ENCODE peak calls at places on chromosomes 13 and 19, in seven cellular contexts. One of them, this sample, is unnamed. For H3K4me1 and H3K9me3, the result is how much of the 10 kb centered on the place peaks cover.

GRCh38 chr19:27860309-27860934 is 1352.5 kb downstream of the UQCRFS1 start:
- DNase-seq in HepG2: no peak
- DNase-seq in PC-9: no peak
- DNase-seq in body of pancreas: no peak
- DNase-seq in uterus: no peak
- DNase-seq in tibial nerve: no peak
- DNase-seq in tibial artery: no peak
- DNase-seq in this sample: no peak

GRCh38 chr19:34308381-34309367 is 54.3 kb downstream of the GARRE1 start:
- DNase-seq in uterus: no peak
- DNase-seq in tibial nerve: no peak
- DNase-seq in PC-9: no peak
- DNase-seq in tibial artery: no peak
- DNase-seq in HepG2: no peak
- DNase-seq in body of pancreas: no peak
- DNase-seq in this sample: no peak

GRCh38 chr19:45103200-45103624 is 10.2 kb downstream of the PPP1R37 start:
- DNase-seq in body of pancreas: peak
- DNase-seq in HepG2: no peak
- DNase-seq in PC-9: no peak
- DNase-seq in tibial artery: no peak
- DNase-seq in tibial nerve: no peak
- DNase-seq in uterus: no peak
- DNase-seq in this sample: no peak

GRCh38 chr13:33125821-33126570 is 109.8 kb downstream of the KL start:
- DNase-seq in tibial nerve: peak
- DNase-seq in tibial artery: peak
- DNase-seq in HepG2: peak
- DNase-seq in body of pancreas: peak
- DNase-seq in uterus: peak
- DNase-seq in PC-9: peak
- DNase-seq in this sample: peak

GRCh38 chr19:2734589-2735288 is 5.1 kb downstream of the SLC39A3 start:
- DNase-seq in PC-9: no peak
- DNase-seq in body of pancreas: no peak
- DNase-seq in tibial artery: no peak
- DNase-seq in HepG2: no peak
- DNase-seq in uterus: no peak
- DNase-seq in tibial nerve: no peak
- DNase-seq in this sample: no peak

GRCh38 chr19:53898680-53899341 is 10.3 kb upstream of the CACNG7 start:
- DNase-seq in HepG2: no peak
- DNase-seq in tibial nerve: no peak
- DNase-seq in PC-9: no peak
- DNase-seq in tibial artery: no peak
- DNase-seq in uterus: no peak
- DNase-seq in body of pancreas: no peak
- DNase-seq in this sample: peak

GRCh38 chr19:49534632-49535385 is 7.0 kb downstream of the RCN3 start:
- DNase-seq in tibial artery: no peak
- DNase-seq in uterus: no peak
- DNase-seq in tibial nerve: no peak
- DNase-seq in HepG2: no peak
- DNase-seq in body of pancreas: no peak
- DNase-seq in PC-9: no peak
- DNase-seq in this sample: no peak

GRCh38 chr13:50208826-50209335 is 193.6 kb downstream of the KCNRG start:
- DNase-seq in HepG2: peak
- DNase-seq in body of pancreas: peak
- DNase-seq in tibial nerve: peak
- DNase-seq in PC-9: peak
- DNase-seq in tibial artery: peak
- DNase-seq in uterus: peak
- DNase-seq in this sample: no peak

GRCh38 chr19:12939292-12939606 is 840 bp downstream of the CALR start:
- DNase-seq in tibial artery: no peak
- DNase-seq in tibial nerve: no peak
- DNase-seq in body of pancreas: peak
- DNase-seq in uterus: peak
- DNase-seq in HepG2: no peak
- DNase-seq in PC-9: no peak
- DNase-seq in this sample: no peak

GRCh38 chr13:40345654-40346372 is 320.6 kb downstream of the FOXO1 start:
- DNase-seq in uterus: no peak
- DNase-seq in tibial nerve: no peak
- DNase-seq in PC-9: no peak
- DNase-seq in tibial artery: no peak
- DNase-seq in HepG2: peak
- DNase-seq in body of pancreas: peak
- DNase-seq in this sample: no peak

GRCh38 chr13:105165449-105166125 is 1369.9 kb downstream of the EFNB2 start:
- DNase-seq in body of pancreas: no peak
- DNase-seq in HepG2: no peak
- DNase-seq in uterus: no peak
- DNase-seq in tibial nerve: no peak
- DNase-seq in tibial artery: no peak
- DNase-seq in PC-9: no peak
- DNase-seq in this sample: no peak

GRCh38 chr13:53143757-53144320 is 115.2 kb downstream of the OLFM4 start:
- DNase-seq in tibial nerve: no peak
- DNase-seq in HepG2: no peak
- DNase-seq in PC-9: no peak
- DNase-seq in body of pancreas: no peak
- DNase-seq in tibial artery: no peak
- DNase-seq in uterus: no peak
- DNase-seq in this sample: no peak

GRCh38 chr13:34085199-34085598 is 267.2 kb downstream of the RFC3 start:
- DNase-seq in body of pancreas: no peak
- DNase-seq in HepG2: no peak
- DNase-seq in tibial artery: no peak
- DNase-seq in uterus: no peak
- DNase-seq in tibial nerve: no peak
- DNase-seq in PC-9: no peak
- DNase-seq in this sample: no peak

GRCh38 chr19:3047307-3048189 is 14.7 kb downstream of the TLE5 start:
- DNase-seq in HepG2: peak
- DNase-seq in tibial artery: peak
- DNase-seq in PC-9: peak
- DNase-seq in body of pancreas: peak
- DNase-seq in uterus: peak
- DNase-seq in tibial nerve: peak
- DNase-seq in this sample: no peak

GRCh38 chr13:86757236-86757978 is 913.8 kb upstream of the SLITRK5 start:
- DNase-seq in uterus: no peak
- DNase-seq in body of pancreas: no peak
- DNase-seq in PC-9: no peak
- DNase-seq in HepG2: no peak
- DNase-seq in tibial nerve: no peak
- DNase-seq in tibial artery: no peak
- DNase-seq in this sample: no peak

GRCh38 chr13:46035066-46035465 is 17.5 kb downstream of the ZC3H13 start:
- DNase-seq in HepG2: no peak
- DNase-seq in uterus: no peak
- DNase-seq in body of pancreas: no peak
- DNase-seq in tibial nerve: no peak
- DNase-seq in tibial artery: no peak
- DNase-seq in PC-9: no peak
- DNase-seq in this sample: no peak

GRCh38 chr13:94568443-94568842 is 27.5 kb downstream of the TGDS start:
- DNase-seq in body of pancreas: no peak
- DNase-seq in HepG2: no peak
- DNase-seq in uterus: no peak
- DNase-seq in PC-9: no peak
- DNase-seq in tibial artery: no peak
- DNase-seq in tibial nerve: no peak
- DNase-seq in this sample: no peak

GRCh38 chr13:49652691-49653305 is 24.5 kb downstream of the ARL11 start:
- DNase-seq in uterus: no peak
- DNase-seq in tibial nerve: peak
- DNase-seq in PC-9: peak
- DNase-seq in tibial artery: no peak
- DNase-seq in body of pancreas: peak
- DNase-seq in HepG2: peak
- DNase-seq in this sample: no peak

GRCh38 chr13:48782429-48782840 is 128.7 kb downstream of the CYSLTR2 start:
- DNase-seq in tibial nerve: no peak
- DNase-seq in uterus: no peak
- DNase-seq in PC-9: no peak
- DNase-seq in body of pancreas: peak
- DNase-seq in HepG2: peak
- DNase-seq in tibial artery: no peak
- DNase-seq in this sample: no peak

GRCh38 chr19:42201489-42202289 is 15.8 kb downstream of the DEDD2 start:
- DNase-seq in tibial nerve: no peak
- DNase-seq in body of pancreas: peak
- DNase-seq in tibial artery: no peak
- DNase-seq in PC-9: no peak
- DNase-seq in HepG2: no peak
- DNase-seq in uterus: no peak
- DNase-seq in this sample: no peak

GRCh38 chr19:27974082-27974513 is 1238.9 kb downstream of the UQCRFS1 start:
- DNase-seq in HepG2: peak
- DNase-seq in uterus: no peak
- DNase-seq in tibial nerve: no peak
- DNase-seq in PC-9: no peak
- DNase-seq in tibial artery: no peak
- DNase-seq in body of pancreas: peak
- DNase-seq in this sample: no peak

GRCh38 chr19:4455742-4456565 is 1.6 kb downstream of the UBXN6 start:
- DNase-seq in PC-9: no peak
- DNase-seq in uterus: peak
- DNase-seq in tibial artery: no peak
- DNase-seq in tibial nerve: peak
- DNase-seq in body of pancreas: peak
- DNase-seq in HepG2: peak
- DNase-seq in this sample: no peak

GRCh38 chr13:98571955-98572662 is 4.8 kb downstream of the STK24 start:
- DNase-seq in PC-9: peak
- DNase-seq in body of pancreas: no peak
- DNase-seq in HepG2: peak
- DNase-seq in tibial artery: no peak
- DNase-seq in uterus: no peak
- DNase-seq in tibial nerve: no peak
- DNase-seq in this sample: no peak

GRCh38 chr13:101838305-101838835 is 385.9 kb downstream of the ITGBL1 start:
- DNase-seq in tibial artery: no peak
- DNase-seq in body of pancreas: no peak
- DNase-seq in uterus: no peak
- DNase-seq in HepG2: no peak
- DNase-seq in PC-9: no peak
- DNase-seq in tibial nerve: no peak
- DNase-seq in this sample: no peak

GRCh38 chr19:29503140-29503758 is 22.5 kb upstream of the VSTM2B start:
- DNase-seq in PC-9: no peak
- DNase-seq in body of pancreas: no peak
- DNase-seq in uterus: no peak
- DNase-seq in tibial nerve: no peak
- DNase-seq in HepG2: no peak
- DNase-seq in tibial artery: no peak
- DNase-seq in this sample: no peak

GRCh38 chr13:50845211-50845610 is 1.7 kb upstream of the DLEU7 start:
- DNase-seq in tibial artery: no peak
- DNase-seq in tibial nerve: no peak
- DNase-seq in body of pancreas: no peak
- DNase-seq in PC-9: no peak
- DNase-seq in uterus: no peak
- DNase-seq in HepG2: no peak
- DNase-seq in this sample: no peak

GRCh38 chr19:42985588-42985987 is 40.7 kb downstream of the PSG11 start:
- DNase-seq in body of pancreas: no peak
- DNase-seq in HepG2: no peak
- DNase-seq in tibial artery: no peak
- DNase-seq in uterus: no peak
- DNase-seq in tibial nerve: no peak
- DNase-seq in PC-9: no peak
- DNase-seq in this sample: no peak

GRCh38 chr13:48151343-48151742 is 56.4 kb upstream of the MED4 start:
- DNase-seq in uterus: no peak
- DNase-seq in tibial artery: no peak
- DNase-seq in body of pancreas: no peak
- DNase-seq in PC-9: no peak
- DNase-seq in HepG2: no peak
- DNase-seq in tibial nerve: no peak
- DNase-seq in this sample: no peak

GRCh38 chr13:92658293-92658692 is 568.3 kb upstream of the GPC6 start:
- DNase-seq in uterus: no peak
- DNase-seq in PC-9: no peak
- DNase-seq in tibial artery: no peak
- DNase-seq in tibial nerve: no peak
- DNase-seq in HepG2: no peak
- DNase-seq in body of pancreas: no peak
- DNase-seq in this sample: no peak
- H3K4me1 ChIP-seq in uterus: under half
- H3K4me1 ChIP-seq in PC-9: under half
- H3K4me1 ChIP-seq in tibial artery: under half
- H3K4me1 ChIP-seq in tibial nerve: under half
- H3K4me1 ChIP-seq in HepG2: under half
- H3K4me1 ChIP-seq in body of pancreas: under half
- H3K4me1 ChIP-seq in this sample: under half

DNA sequence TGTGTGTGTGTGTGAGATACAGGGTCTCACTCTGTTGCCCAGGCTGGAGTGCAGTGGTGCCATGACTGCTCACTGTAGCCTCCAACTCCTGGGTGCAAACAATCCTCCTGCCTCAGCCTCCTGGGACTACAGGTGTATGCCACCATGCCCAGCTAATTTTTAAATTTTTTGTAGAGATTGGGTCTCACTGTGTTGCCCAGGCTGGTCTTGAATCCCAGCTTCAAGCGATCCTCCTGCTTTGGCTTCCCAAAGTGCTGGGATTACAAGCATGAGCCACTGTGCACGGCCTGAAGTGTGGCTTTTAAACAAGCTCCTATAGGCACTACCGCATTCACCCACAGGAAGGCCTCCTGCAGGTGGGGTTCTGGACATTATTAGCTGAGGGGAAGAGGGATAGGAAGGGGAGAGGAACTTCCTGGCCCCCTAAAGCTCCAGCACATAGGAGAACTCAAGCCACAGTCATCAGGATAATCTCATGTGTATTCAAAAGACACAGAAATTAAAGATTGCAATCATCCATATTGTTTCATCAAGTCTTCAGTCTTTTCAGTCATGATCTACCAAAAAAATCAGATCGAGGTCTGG is 24.8 kb upstream of the SLC46A3 start:
- DNase-seq in tibial nerve: no peak
- DNase-seq in HepG2: no peak
- DNase-seq in uterus: no peak
- DNase-seq in body of pancreas: no peak
- DNase-seq in PC-9: no peak
- DNase-seq in tibial artery: no peak
- DNase-seq in this sample: no peak
- H3K27ac ChIP-seq in tibial nerve: no peak
- H3K27ac ChIP-seq in HepG2: no peak
- H3K27ac ChIP-seq in uterus: no peak
- H3K27ac ChIP-seq in body of pancreas: no peak
- H3K27ac ChIP-seq in PC-9: peak
- H3K27ac ChIP-seq in tibial artery: no peak
- H3K27ac ChIP-seq in this sample: no peak

GRCh38 chr19:36652958-36653357 is 13.7 kb downstream of the ZNF461 start:
- DNase-seq in PC-9: no peak
- DNase-seq in tibial nerve: no peak
- DNase-seq in uterus: no peak
- DNase-seq in body of pancreas: no peak
- DNase-seq in HepG2: no peak
- DNase-seq in tibial artery: no peak
- DNase-seq in this sample: no peak
- H3K9me3 ChIP-seq in PC-9: under half
- H3K9me3 ChIP-seq in tibial nerve: under half
- H3K9me3 ChIP-seq in uterus: under half
- H3K9me3 ChIP-seq in body of pancreas: under half
- H3K9me3 ChIP-seq in HepG2: half or more
- H3K9me3 ChIP-seq in tibial artery: under half
- H3K9me3 ChIP-seq in this sample: under half

GRCh38 chr13:93561553-93561952 is 334.9 kb downstream of the GPC6 start:
- DNase-seq in uterus: no peak
- DNase-seq in HepG2: no peak
- DNase-seq in PC-9: no peak
- DNase-seq in tibial artery: no peak
- DNase-seq in body of pancreas: no peak
- DNase-seq in tibial nerve: no peak
- DNase-seq in this sample: no peak
- H3K4me1 ChIP-seq in uterus: under half
- H3K4me1 ChIP-seq in HepG2: under half
- H3K4me1 ChIP-seq in PC-9: under half
- H3K4me1 ChIP-seq in tibial artery: under half
- H3K4me1 ChIP-seq in body of pancreas: under half
- H3K4me1 ChIP-seq in tibial nerve: under half
- H3K4me1 ChIP-seq in this sample: under half

This sample was measured in RWPE2.